ENCODE peak calls at places on chromosomes 12 and 14, in four cellular contexts. V, N, Z and D are unnamed samples.

GRCh38 chr12:28017873-28018255 is 45.3 kb upstream of the PTHLH start:
- DNase-seq in Z (no peak), V (no peak), N (no peak), D (no peak)

GRCh38 chr14:104115131-104115600 is 23.2 kb upstream of the KIF26A start:
- DNase-seq in Z (no peak), V (no peak), N (no peak), D (no peak)

GRCh38 chr12:124640096-124640495 is 72.7 kb upstream of the NCOR2 start:
- DNase-seq in Z (no peak), N (no peak), V (no peak), D (no peak)

GRCh38 chr14:73467800-73468199 is 9.5 kb upstream of the NUMB start:
- DNase-seq in Z (no peak), V (peak; percentile 12), N (no peak), D (no peak)

GRCh38 chr12:62537544-62537943 is 70.9 kb downstream of the MON2 start:
- DNase-seq in N (no peak), Z (no peak), V (no peak), D (no peak)

GRCh38 chr12:26828315-26828714 is 4.7 kb downstream of the ITPR2 start:
- DNase-seq in V (no peak), Z (no peak), N (no peak), D (no peak)

GRCh38 chr12:55942577-55943136 is 11.7 kb downstream of the DGKA start:
- DNase-seq in Z (no peak), V (no peak), N (no peak), D (no peak)

GRCh38 chr12:95718772-95719171 is 71.8 kb downstream of the NTN4 start:
- DNase-seq in N (no peak), Z (no peak), V (no peak), D (no peak)

GRCh38 chr12:122886851-122887816 is 8.8 kb downstream of the VPS37B start:
- DNase-seq in N (no peak), V (peak; percentile 57), Z (peak; percentile 84), D (peak; percentile 81)

GRCh38 chr12:19575307-19576243 is 136.3 kb downstream of the AEBP2 start:
- DNase-seq in N (peak; percentile 1), Z (no peak), V (no peak), D (peak; percentile 18)

GRCh38 chr12:111759991-111760390 is 6.7 kb upstream of the ALDH2 start:
- DNase-seq in N (no peak), V (no peak), Z (no peak), D (no peak)

GRCh38 chr12:11785722-11786121 is 136.2 kb downstream of the ETV6 start:
- DNase-seq in N (no peak), V (no peak), Z (no peak), D (no peak)

GRCh38 chr14:102020058-102020971 is 55.9 kb downstream of the DYNC1H1 start:
- DNase-seq in N (no peak), Z (no peak), V (no peak), D (no peak)

GRCh38 chr12:18926188-18926587 is 188.3 kb downstream of the CAPZA3 start:
- DNase-seq in N (no peak), Z (no peak), V (no peak), D (no peak)

GRCh38 chr12:64109706-64110105 is 112.4 kb downstream of the KICS2 start:
- DNase-seq in N (no peak), Z (no peak), V (no peak), D (no peak)

GRCh38 chr14:43085820-43086219 is 1421.3 kb downstream of the FSCB start:
- DNase-seq in N (no peak), Z (no peak), V (no peak), D (no peak)

GRCh38 chr12:78403681-78404080 is 460.9 kb upstream of the SYT1 start:
- DNase-seq in Z (no peak), N (no peak), V (no peak), D (no peak)

GRCh38 chr12:101256271-101256670 is 23.6 kb upstream of the UTP20 start:
- DNase-seq in N (no peak), V (no peak), Z (no peak), D (no peak)

GRCh38 chr14:99971929-99972747 is 93.1 kb upstream of the EVL start:
- DNase-seq in Z (no peak), N (no peak), V (peak; percentile 19), D (no peak)

GRCh38 chr14:71638523-71639196 is 293.6 kb upstream of the RGS6 start:
- DNase-seq in V (no peak), N (no peak), Z (no peak), D (no peak)

GRCh38 chr12:88142610-88142991 is 494 bp downstream of the TMTC3 start:
- DNase-seq in N (peak; percentile 2), V (peak; percentile 16), Z (no peak), D (no peak)

GRCh38 chr12:26297386-26298070 is 102.2 kb downstream of the SSPN start:
- DNase-seq in Z (no peak), N (no peak), V (no peak), D (no peak)

GRCh38 chr12:56565510-56566101 is 44.0 kb downstream of the RBMS2 start:
- DNase-seq in V (peak; percentile 37), Z (no peak), N (peak; percentile 54), D (no peak)

GRCh38 chr12:112900298-112901145 is 6.2 kb upstream of the OAS1 start:
- DNase-seq in Z (no peak), V (peak; percentile 63), N (peak; percentile 46), D (peak; percentile 80)

GRCh38 chr14:83101855-83102254 is 1568.2 kb upstream of the SEL1L start:
- DNase-seq in Z (no peak), V (no peak), N (no peak), D (no peak)

GRCh38 chr12:50282581-50283229 is 615 bp downstream of the LIMA1 start:
- DNase-seq in Z (no peak), N (no peak), V (peak; percentile 13), D (no peak)

GRCh38 chr14:101187017-101187815 is 283.7 kb upstream of the RTL1 start:
- DNase-seq in V (no peak), Z (no peak), N (no peak), D (no peak)

GRCh38 chr14:100119251-100119650 is 40.2 kb downstream of the DEGS2 start:
- DNase-seq in V (no peak), Z (no peak), N (no peak), D (no peak)

GRCh38 chr12:13171921-13172859 is 24.3 kb upstream of the EMP1 start:
- DNase-seq in Z (no peak), V (no peak), N (no peak), D (no peak)

GRCh38 chr14:32426596-32427408 is 97.7 kb downstream of the AKAP6 start:
- DNase-seq in V (no peak), N (no peak), Z (no peak), D (no peak)

GRCh38 chr14:32428875-32429274 is 99.8 kb downstream of the AKAP6 start:
- DNase-seq in N (no peak), V (no peak), Z (no peak), D (no peak)

GRCh38 chr14:32432813-32433538 is 103.9 kb downstream of the AKAP6 start:
- DNase-seq in V (no peak), N (no peak), Z (no peak), D (no peak)

GRCh38 chr14:32428149-32428548 is 99.1 kb downstream of the AKAP6 start:
- DNase-seq in V (no peak), N (no peak), Z (no peak), D (no peak)

GRCh38 chr14:32430326-32430725 is 101.2 kb downstream of the AKAP6 start:
- DNase-seq in N (no peak), Z (no peak), V (no peak), D (no peak)
- TF ChIP-seq SP1 in N (no peak), Z (no peak), V (no peak), D (no peak)

DNA sequence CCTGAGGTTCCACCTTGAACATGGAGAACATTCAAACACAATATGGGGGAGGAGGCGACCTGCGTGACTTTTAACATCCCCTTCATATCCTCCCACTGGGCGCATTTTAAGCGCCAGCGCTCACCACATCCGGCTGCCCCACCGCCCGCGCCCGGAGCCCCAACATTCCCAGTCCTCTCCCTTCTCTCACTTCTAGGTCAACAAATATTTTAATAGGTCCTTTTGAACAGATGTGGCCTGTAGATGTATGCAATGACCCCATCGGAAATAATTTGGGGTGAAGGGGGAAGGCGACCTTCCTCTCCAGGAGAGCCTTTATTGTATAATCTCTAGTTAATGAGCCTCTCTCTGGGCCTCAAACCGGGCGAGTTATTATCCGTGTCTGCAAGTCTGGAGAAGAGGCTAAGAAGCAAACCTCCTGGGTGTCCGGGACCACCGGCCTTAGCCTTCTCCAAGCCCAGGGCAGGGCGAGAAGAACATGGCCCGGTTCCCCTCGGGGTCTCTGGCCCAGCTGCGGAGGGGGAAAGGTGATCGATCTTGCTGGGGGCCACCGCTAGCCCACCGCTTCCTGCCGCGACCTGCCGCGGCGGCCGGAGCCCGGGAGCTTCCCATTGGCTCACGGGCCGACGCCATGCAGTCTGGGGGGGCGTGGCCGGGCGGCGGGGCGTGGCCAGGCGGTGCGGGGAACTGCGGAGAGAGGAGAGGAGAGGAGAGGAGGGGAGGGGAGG is 83.2 kb upstream of the HMGA2 start:
- DNase-seq in N (peak; percentile 69), V (peak; percentile 84), Z (no peak), D (no peak)
- TF ChIP-seq POLR2A in N (no peak), V (peak; percentile 55), Z (no peak), D (no peak)

GRCh38 chr12:29971431-29971830 is 187.7 kb upstream of the TMTC1 start:
- DNase-seq in Z (no peak), V (no peak), N (no peak), D (no peak)

DNA sequence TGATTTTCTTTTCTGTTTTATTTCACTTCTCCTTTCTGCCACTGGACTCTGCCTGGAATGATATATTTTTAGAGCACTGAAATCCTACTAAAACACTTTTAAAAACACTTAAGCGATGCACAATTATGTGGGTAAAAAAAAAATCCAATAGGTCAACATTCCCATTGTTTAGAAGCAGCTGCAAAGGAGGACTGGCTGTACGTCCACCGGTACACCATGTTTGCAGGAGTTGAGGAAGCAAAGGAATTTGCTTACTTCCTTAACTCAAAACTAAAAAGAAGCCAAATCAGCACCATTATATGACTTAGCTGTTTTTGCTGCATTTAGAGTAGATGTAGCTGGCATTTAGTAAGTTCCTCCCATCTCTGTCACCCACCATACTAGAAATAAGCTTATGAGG is 186.8 kb upstream of the TMTC1 start:
- DNase-seq in N (no peak), Z (no peak), V (no peak), D (no peak)
- TF ChIP-seq SP1 in N (no peak), Z (no peak), V (no peak), D (no peak)

DNA sequence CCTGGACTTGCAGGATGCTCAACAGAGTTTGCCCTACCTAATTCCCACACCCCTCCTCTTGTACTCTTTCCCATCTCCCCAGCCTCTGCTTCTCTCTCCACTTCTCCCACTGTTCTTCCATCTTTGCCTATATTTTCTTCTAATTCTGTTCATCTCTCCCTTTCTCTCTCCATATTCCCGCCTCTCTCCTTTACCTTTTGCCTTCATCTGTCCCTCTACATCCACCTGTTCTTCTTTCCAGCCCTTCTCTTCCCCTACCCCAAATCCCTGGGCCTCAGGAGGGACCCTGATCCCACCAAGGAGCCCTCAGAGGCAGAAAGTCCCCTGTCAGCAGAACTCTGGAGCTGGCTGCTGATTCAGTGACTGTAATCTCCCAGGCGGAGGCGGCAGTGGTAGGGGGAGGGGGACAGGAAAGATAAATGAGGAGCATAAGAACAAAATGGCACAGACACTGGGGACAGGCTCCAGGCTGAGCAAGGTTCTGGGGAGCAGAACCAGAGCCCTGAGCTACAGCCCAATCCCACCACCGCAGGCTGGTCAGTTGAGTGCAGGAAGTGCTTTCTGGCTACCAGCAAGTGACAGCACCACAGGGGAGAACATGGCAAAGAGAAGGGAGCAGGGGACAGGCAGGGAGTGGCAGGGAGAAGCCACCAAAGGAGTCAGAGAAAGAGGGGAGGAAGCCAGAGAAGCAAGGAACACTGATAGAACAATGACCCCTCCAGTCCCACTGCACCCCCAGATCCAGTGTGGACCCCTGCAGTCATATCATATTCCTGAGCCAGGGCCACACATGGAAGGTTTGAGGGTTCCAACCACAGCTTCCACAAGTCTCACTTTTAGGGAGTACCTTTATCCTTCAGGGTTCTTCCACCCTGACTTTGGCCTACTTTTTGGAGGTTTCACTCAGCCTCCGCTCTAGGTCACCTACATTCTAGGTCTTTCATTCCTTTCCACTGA is 27.0 kb downstream of the SMUG1 start:
- DNase-seq in V (peak; percentile 63), N (no peak), Z (no peak), D (no peak)
- TF ChIP-seq POLR2A in V (peak; percentile 46), N (no peak), Z (no peak), D (no peak)